ENCODE peak calls at places on chromosomes 6 and 20, in four cellular contexts. S is esophagus muscularis mucosa, P is stomach, W is GM12878. N is an unnamed sample.

GRCh38 chr6:31057426-31058003 is 47.2 kb downstream of the MUC22 start:
- DNase-seq in S (no peak), P (no peak), W (no peak), N (no peak)

GRCh38 chr6:138422861-138423260 is 18.8 kb downstream of the HEBP2 start:
- DNase-seq in S (no peak), P (no peak), W (no peak), N (no peak)

GRCh38 chr20:58832442-58832841 is 18.3 kb downstream of the GNAS-AS1 start:
- DNase-seq in S (no peak), P (no peak), W (no peak), N (no peak)

GRCh38 chr6:107153061-107153460 is 37.7 kb upstream of the BEND3 start:
- DNase-seq in S (no peak), P (no peak), W (no peak), N (no peak)

GRCh38 chr20:59120491-59120890 is 43.1 kb upstream of the ZNF831 start:
- DNase-seq in S (no peak), P (no peak), W (no peak), N (no peak)

GRCh38 chr20:37681384-37681977 is 12.3 kb upstream of the CTNNBL1 start:
- DNase-seq in S (no peak), P (no peak), W (no peak), N (no peak)

GRCh38 chr6:84998223-84998622 is 233.8 kb upstream of the TBX18 start:
- DNase-seq in S (no peak), P (no peak), W (no peak), N (no peak)

GRCh38 chr6:170132561-170132991 is 158.3 kb downstream of the DLL1 start:
- DNase-seq in S (no peak), P (peak), W (no peak), N (no peak)

GRCh38 chr6:131548441-131548840 is 24.6 kb upstream of the ARG1 start:
- DNase-seq in S (no peak), P (no peak), W (no peak), N (no peak)
- TF ChIP-seq POLR2AphosphoS5 in S (no peak), P (no peak), W (no peak), N (no peak)

DNA sequence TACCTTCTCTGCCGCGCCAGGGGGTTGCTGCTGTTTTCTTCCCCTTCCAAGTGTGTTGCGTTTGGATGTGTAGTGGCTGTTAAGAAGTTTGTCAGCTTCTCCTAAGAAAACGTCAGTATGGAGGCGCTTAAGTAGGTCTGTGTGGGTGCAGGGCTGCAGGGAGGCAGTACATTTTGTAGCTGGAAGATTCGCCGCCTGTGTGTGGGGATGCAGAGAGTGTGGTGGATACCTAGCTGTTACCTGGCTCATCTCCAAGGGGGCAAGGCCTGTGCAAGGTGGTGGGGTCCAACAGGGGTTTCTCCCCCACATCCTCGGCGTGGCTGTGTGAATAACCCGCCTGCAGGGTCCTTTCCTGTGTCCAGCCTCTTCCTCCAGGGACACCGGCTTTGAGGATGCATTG is 318.7 kb downstream of the CDH4 start:
- DNase-seq in S (no peak), P (no peak), W (no peak), N (no peak)
- TF ChIP-seq CTCF in S (no peak), P (no peak), W (no peak), N (no peak)

DNA sequence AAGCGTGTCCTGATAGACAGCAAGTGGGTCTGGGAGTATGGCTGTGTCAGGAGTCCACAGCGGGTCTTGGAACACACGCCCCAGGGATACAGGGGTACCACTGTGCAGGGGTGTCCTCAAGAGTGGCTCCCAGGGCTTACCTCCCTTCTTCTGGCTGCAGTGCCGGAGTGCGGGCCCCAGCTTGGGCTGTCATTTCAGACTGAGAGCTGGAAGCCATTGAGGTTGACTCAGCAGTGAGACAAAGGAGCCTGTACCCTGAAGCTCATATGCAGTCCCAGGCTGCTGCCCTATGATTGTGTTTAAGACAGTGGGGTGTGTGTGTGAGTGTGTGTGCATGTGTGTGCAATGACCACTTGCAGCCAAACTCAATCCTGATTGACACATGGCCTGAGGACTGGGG is 167.7 kb upstream of the AFDN start:
- DNase-seq in S (no peak), P (no peak), W (no peak), N (no peak)
- TF ChIP-seq EP300 in S (no peak), P (no peak), W (no peak), N (no peak)

DNA sequence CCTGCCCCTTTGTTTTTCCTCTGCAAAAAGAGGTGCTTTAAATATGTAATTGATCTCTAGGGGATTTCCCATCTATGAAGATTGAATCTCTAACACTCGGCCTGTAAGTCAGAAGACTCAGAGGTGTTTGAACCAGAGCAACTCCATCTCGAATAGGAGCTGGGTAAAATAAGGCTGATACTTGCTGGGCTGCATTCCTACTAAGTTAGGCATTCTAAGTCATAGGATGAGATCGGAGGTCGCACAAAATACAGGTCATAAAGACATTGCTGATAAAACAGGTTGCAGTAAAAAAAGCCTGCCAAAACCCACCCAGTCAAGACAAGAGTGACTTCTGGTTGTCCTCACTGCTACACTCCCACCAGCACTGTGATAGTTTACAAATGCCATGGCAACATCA is 129.9 kb upstream of the PHACTR1 start:
- DNase-seq in S (no peak), P (no peak), W (no peak), N (no peak)
- TF ChIP-seq POLR2AphosphoS5 in S (no peak), P (no peak), W (no peak), N (no peak)